ENCODE peak calls at places on chromosome 13, in five cellular contexts. T, B, G, Z and F are unnamed samples.

GRCh38 chr13:53238241-53238640 is 209.6 kb downstream of the OLFM4 start:
- DNase-seq in G (no peak), Z (no peak), T (no peak), B (no peak), F (no peak)

GRCh38 chr13:44921931-44922758 is 67.1 kb downstream of the NUFIP1 start:
- DNase-seq in B (no peak), G (peak), T (peak), Z (peak), F (peak)

GRCh38 chr13:106182404-106182803 is 353.1 kb downstream of the EFNB2 start:
- DNase-seq in T (no peak), Z (no peak), G (no peak), B (no peak), F (no peak)

GRCh38 chr13:32473650-32474049 is 45.7 kb upstream of the N4BP2L1 start:
- DNase-seq in G (no peak), T (no peak), B (no peak), Z (no peak), F (no peak)

GRCh38 chr13:38417727-38418126 is 68.1 kb downstream of the UFM1 start:
- DNase-seq in T (no peak), B (no peak), Z (no peak), G (no peak), F (no peak)

GRCh38 chr13:35723820-35724219 is 247.3 kb upstream of the MAB21L1 start:
- DNase-seq in B (no peak), G (no peak), Z (no peak), T (no peak), F (no peak)

GRCh38 chr13:106521101-106521799 is 14.2 kb downstream of the EFNB2 start:
- DNase-seq in Z (no peak), G (no peak), T (no peak), B (no peak), F (no peak)

GRCh38 chr13:87498681-87499080 is 172.5 kb upstream of the SLITRK5 start:
- DNase-seq in T (no peak), G (no peak), B (no peak), Z (no peak), F (no peak)

GRCh38 chr13:19952850-19953249 is 5.7 kb upstream of the ZMYM2 start:
- DNase-seq in T (no peak), G (no peak), B (no peak), Z (no peak), F (no peak)

GRCh38 chr13:23725922-23726321 is 155.7 kb downstream of the TNFRSF19 start:
- DNase-seq in G (no peak), Z (no peak), T (no peak), B (no peak), F (no peak)
- TF ChIP-seq EP300 in G (no peak), Z (no peak), T (no peak), B (no peak), F (no peak)

GRCh38 chr13:79340490-79340889 is 65.6 kb downstream of the RBM26 start:
- DNase-seq in Z (no peak), B (no peak), T (no peak), G (no peak), F (no peak)
- TF ChIP-seq CTCF in Z (no peak), B (no peak), T (no peak), G (no peak), F (no peak)

DNA sequence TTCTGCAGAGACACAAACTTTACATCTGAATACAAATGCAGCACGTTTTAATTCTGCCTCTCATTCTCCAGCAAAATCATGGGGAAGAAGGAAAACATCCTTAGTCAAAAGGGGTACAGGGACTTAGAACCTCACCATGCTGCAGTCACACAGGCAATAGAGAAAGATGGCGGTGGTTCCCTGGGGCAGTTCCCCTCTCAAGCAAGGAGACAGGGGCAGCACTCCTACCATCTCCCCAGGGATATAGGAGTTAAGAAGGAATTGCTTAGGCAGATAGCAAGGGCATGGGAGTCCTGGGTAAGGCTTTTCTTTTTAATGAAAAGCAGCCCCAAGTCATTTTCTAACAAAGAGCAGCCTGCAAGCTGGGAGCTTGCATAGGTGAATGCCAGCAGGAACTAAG is 514.8 kb downstream of the IRS2 start:
- DNase-seq in G (no peak), Z (no peak), B (no peak), T (no peak), F (no peak)
- H3K27ac ChIP-seq in G (peak), Z (no peak), B (no peak), T (no peak), F (no peak)

GRCh38 chr13:21061077-21061945 is at the start of gene LATS2:
- DNase-seq in T (peak), G (peak), B (peak), Z (peak), F (peak)
- TF ChIP-seq EP300 in T (no peak), G (no peak), B (no peak), Z (no peak), F (peak)